ENCODE peak calls at places on chromosomes 1 and 21, in ten cellular contexts. X, U, K, D, I, Q, G, C, W and S are unnamed samples.

GRCh38 chr1:218299416-218299815 is 14.3 kb downstream of the RRP15 start:
- DNase-seq in I (no peak), W (no peak), Q (no peak), X (no peak), K (peak), U (no peak), D (no peak), G (no peak), C (peak), S (peak)

GRCh38 chr1:119046429-119047039 is 58.4 kb upstream of the TBX15 start:
- DNase-seq in Q (peak), I (no peak), C (no peak), K (peak), D (no peak), G (no peak), U (no peak), W (no peak), X (no peak), S (peak)

GRCh38 chr1:226625326-226625725 is 76.8 kb downstream of the STUM start:
- DNase-seq in G (no peak), X (no peak), D (no peak), U (no peak), C (no peak), K (no peak), Q (peak), I (no peak), W (no peak), S (no peak)

GRCh38 chr1:192713921-192714320 is 78.0 kb downstream of the RGS13 start:
- DNase-seq in X (no peak), G (no peak), K (peak), D (no peak), Q (no peak), C (no peak), U (no peak), W (no peak), I (no peak), S (no peak)

GRCh38 chr1:87766737-87767136 is 438.1 kb downstream of the LMO4 start:
- DNase-seq in K (no peak), G (no peak), Q (no peak), C (no peak), X (no peak), D (no peak), W (no peak), I (peak), U (no peak), S (peak)

GRCh38 chr21:17343055-17343454 is 169.8 kb upstream of the CXADR start:
- DNase-seq in W (no peak), D (no peak), C (peak), G (no peak), Q (no peak), X (no peak), I (no peak), U (no peak), K (no peak), S (no peak)

GRCh38 chr1:167099851-167100250 is 6.0 kb downstream of the STYXL2 start:
- DNase-seq in Q (no peak), G (no peak), K (no peak), C (no peak), I (no peak), X (no peak), W (no peak), D (no peak), U (no peak), S (no peak)

GRCh38 chr1:212781225-212781624 is 10.4 kb downstream of the NSL1 start:
- DNase-seq in X (no peak), I (no peak), D (no peak), Q (no peak), C (no peak), U (no peak), G (no peak), W (no peak), K (no peak), S (no peak)

GRCh38 chr1:155173478-155174333 is at the start of gene TRIM46:
- DNase-seq in G (peak), D (peak), Q (peak), I (peak), X (peak), U (peak), W (no peak), C (peak), K (peak), S (no peak)

GRCh38 chr1:67479146-67479891 is 49.1 kb upstream of the SERBP1 start:
- DNase-seq in Q (peak), K (peak), D (peak), U (no peak), C (peak), W (no peak), G (no peak), I (no peak), X (no peak), S (peak)

GRCh38 chr21:28750565-28750964 is 242.1 kb downstream of the LTN1 start:
- DNase-seq in K (no peak), G (no peak), I (no peak), X (no peak), Q (no peak), W (no peak), C (no peak), U (no peak), D (no peak), S (no peak)

GRCh38 chr1:197140123-197140522 is 6.3 kb downstream of the ASPM start:
- DNase-seq in I (no peak), G (no peak), C (no peak), Q (no peak), X (no peak), W (no peak), K (no peak), U (no peak), D (no peak), S (no peak)

GRCh38 chr1:101506541-101507164 is 269.8 kb downstream of the S1PR1 start:
- DNase-seq in C (peak), U (peak), X (no peak), K (peak), G (peak), W (peak), Q (no peak), D (no peak), I (peak), S (no peak)

GRCh38 chr1:165897326-165898303 is 70.2 kb downstream of the UCK2 start:
- DNase-seq in K (no peak), D (no peak), X (peak), I (no peak), G (no peak), Q (no peak), U (no peak), W (no peak), C (no peak), S (no peak)

GRCh38 chr1:94416901-94417701 is 1.1 kb upstream of the ABCD3 start:
- DNase-seq in Q (no peak), I (no peak), K (peak), X (no peak), G (no peak), W (no peak), C (peak), D (no peak), U (no peak), S (peak)